ENCODE peak calls at places on chromosomes 3 and 15, in six cellular contexts. K, W, S, Y, T and N are unnamed samples.

GRCh38 chr3:162263596-162263995 is 767.0 kb downstream of the OTOL1 start:
- DNase-seq in S (no peak), W (no peak), K (no peak), Y (no peak), T (no peak), N (no peak)

GRCh38 chr3:129878355-129878754 is 15.2 kb downstream of the TMCC1 start:
- DNase-seq in K (no peak), Y (no peak), T (no peak), S (no peak), W (no peak), N (no peak)

GRCh38 chr15:20659265-20659664 is 117.7 kb upstream of the GOLGA6L6 start:
- DNase-seq in T (no peak), K (no peak), W (no peak), Y (peak; percentile 67), S (no peak), N (no peak)

GRCh38 chr3:52790337-52790736 is 4.3 kb upstream of the ITIH3 start:
- DNase-seq in T (no peak), S (no peak), Y (no peak), K (no peak), W (no peak), N (no peak)

GRCh38 chr3:116028157-116028556 is 404.8 kb downstream of the GAP43 start:
- DNase-seq in W (no peak), K (no peak), T (no peak), S (no peak), Y (no peak), N (no peak)

GRCh38 chr15:91047545-91048199 is 25.3 kb upstream of the VPS33B start:
- DNase-seq in W (no peak), Y (no peak), K (no peak), T (no peak), S (no peak), N (no peak)

GRCh38 chr3:28186748-28187147 is 54.7 kb upstream of the CMC1 start:
- DNase-seq in K (no peak), W (no peak), T (no peak), Y (no peak), S (no peak), N (no peak)

GRCh38 chr15:61748529-61748928 is 311.7 kb downstream of the VPS13C start:
- DNase-seq in T (peak; percentile 72), Y (no peak), W (no peak), S (no peak), K (no peak), N (no peak)

GRCh38 chr15:100783296-100783695 is 96.3 kb upstream of the ALDH1A3 start:
- DNase-seq in W (no peak), Y (no peak), T (no peak), S (peak; percentile 10), K (no peak), N (no peak)

GRCh38 chr3:25478358-25478757 is 50.3 kb downstream of the RARB start:
- DNase-seq in T (no peak), S (no peak), K (no peak), W (no peak), Y (no peak), N (no peak)

GRCh38 chr15:31489281-31489680 is 162.6 kb downstream of the KLF13 start:
- DNase-seq in Y (peak; percentile 41), W (no peak), K (no peak), S (no peak), T (no peak), N (no peak)
- H3K27ac ChIP-seq in Y (peak overlapping the region; percentile 55), W (peak overlapping the region; percentile 63), K (peak overlapping the region; percentile 9), S (no peak overlapping the region), T (no peak overlapping the region), N (no peak overlapping the region)

GRCh38 chr15:28272587-28272986 is 49.4 kb downstream of the HERC2 start:
- DNase-seq in T (no peak), Y (no peak), K (no peak), W (no peak), S (no peak), N (no peak)

GRCh38 chr15:28274635-28275034 is 47.3 kb downstream of the HERC2 start:
- DNase-seq in S (no peak), T (no peak), K (no peak), W (no peak), Y (no peak), N (no peak)

GRCh38 chr15:28271697-28272250 is 50.2 kb downstream of the HERC2 start:
- DNase-seq in S (no peak), W (no peak), Y (no peak), T (no peak), K (no peak), N (no peak)

GRCh38 chr15:28273468-28273867 is 48.5 kb downstream of the HERC2 start:
- DNase-seq in T (no peak), W (no peak), K (peak; percentile 42), Y (no peak), S (no peak), N (no peak)

GRCh38 chr15:28274211-28274610 is 47.8 kb downstream of the HERC2 start:
- DNase-seq in S (no peak), Y (no peak), K (no peak), T (no peak), W (no peak), N (no peak)
- H3K27ac ChIP-seq in S (no peak overlapping the region), Y (no peak overlapping the region), K (no peak overlapping the region), T (no peak overlapping the region), W (no peak overlapping the region), N (no peak overlapping the region)

GRCh38 chr3:197901626-197902025 is 48.4 kb upstream of the RPL35A start:
- DNase-seq in W (no peak), S (no peak), T (no peak), K (no peak), Y (no peak), N (no peak)

GRCh38 chr3:197906850-197907187 is 43.2 kb upstream of the RPL35A start:
- DNase-seq in W (no peak), S (no peak), Y (no peak), T (no peak), K (no peak), N (no peak)

GRCh38 chr3:197906023-197906849 is 43.8 kb upstream of the RPL35A start:
- DNase-seq in S (peak; percentile 72), Y (peak; percentile 91), W (peak; percentile 49), T (peak; percentile 57), K (peak; percentile 94), N (peak; percentile 75)

GRCh38 chr3:197908957-197909701 is 40.9 kb upstream of the RPL35A start:
- DNase-seq in W (no peak), S (no peak), T (no peak), Y (no peak), K (no peak), N (no peak)

GRCh38 chr3:197907196-197907595 is 42.8 kb upstream of the RPL35A start:
- DNase-seq in S (no peak), W (no peak), K (no peak), T (no peak), Y (no peak), N (no peak)
- H3K27ac ChIP-seq in S (no peak overlapping the region), W (no peak overlapping the region), K (no peak overlapping the region), T (peak overlapping the region; percentile 66), Y (no peak overlapping the region), N (no peak overlapping the region)

GRCh38 chr3:197151562-197151961 is 121.9 kb upstream of the MELTF start:
- DNase-seq in W (no peak), K (peak; percentile 69), Y (no peak), S (no peak), T (peak; percentile 24), N (peak; percentile 57)
- H3K27ac ChIP-seq in W (no peak overlapping the region), K (no peak overlapping the region), Y (no peak overlapping the region), S (no peak overlapping the region), T (no peak overlapping the region), N (peak overlapping the region; percentile 20)

DNA sequence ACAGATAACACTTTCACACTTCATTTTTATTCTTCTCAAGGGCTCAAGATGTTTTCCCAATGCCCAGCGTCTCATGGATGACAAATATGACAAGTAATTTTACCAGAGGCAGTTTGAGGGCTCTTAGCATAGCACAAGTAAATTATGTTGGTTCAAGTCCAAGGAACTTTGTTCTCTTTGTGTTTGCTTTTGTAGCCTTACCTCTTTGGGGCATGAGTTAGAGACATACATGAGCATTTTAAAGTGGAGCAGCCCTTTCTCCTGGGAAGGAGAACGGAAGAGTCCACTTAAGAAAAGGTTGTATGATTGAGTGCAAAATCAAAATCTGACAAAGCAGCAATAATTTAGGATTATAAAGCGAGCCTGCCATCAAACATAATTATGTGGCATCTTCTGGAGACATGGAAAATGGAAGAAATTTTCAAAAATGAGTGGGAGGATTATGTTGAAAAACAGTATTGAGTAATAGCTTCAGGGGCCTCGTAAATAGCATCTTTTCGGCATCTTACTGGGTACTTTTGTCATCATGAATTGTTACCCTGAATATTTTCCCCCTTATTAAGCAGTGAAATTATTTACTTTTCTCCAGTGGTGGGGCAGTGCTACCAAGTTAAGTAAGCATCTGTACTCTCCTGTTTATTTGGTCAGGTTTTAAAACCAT is 65.9 kb downstream of the PGPEP1L start:
- DNase-seq in K (no peak), W (no peak), T (no peak), S (no peak), Y (no peak), N (peak; percentile 8)
- H3K27ac ChIP-seq in K (no peak overlapping the region), W (peak overlapping the region; percentile 55), T (no peak overlapping the region), S (no peak overlapping the region), Y (peak overlapping the region; percentile 28), N (peak overlapping the region; percentile 67)

GRCh38 chr15:67119238-67119846 is 53.9 kb downstream of the SMAD3 start:
- DNase-seq in S (no peak), Y (no peak), K (no peak), W (no peak), T (no peak), N (no peak)
- H3K27ac ChIP-seq in S (peak overlapping the region; percentile 85), Y (peak overlapping the region; percentile 78), K (peak overlapping the region; percentile 100), W (peak overlapping the region; percentile 86), T (peak overlapping the region; percentile 87), N (no peak overlapping the region)

GRCh38 chr3:159861369-159861987 is 127.2 kb upstream of the IL12A start:
- DNase-seq in W (no peak), T (no peak), Y (no peak), S (no peak), K (no peak), N (no peak)

GRCh38 chr3:159866201-159866746 is 122.4 kb upstream of the IL12A start:
- DNase-seq in K (no peak), W (no peak), T (no peak), S (no peak), Y (no peak), N (no peak)

GRCh38 chr3:159860727-159861126 is 127.9 kb upstream of the IL12A start:
- DNase-seq in T (no peak), K (no peak), S (no peak), W (no peak), Y (no peak), N (no peak)

GRCh38 chr3:159867372-159867771 is 121.3 kb upstream of the IL12A start:
- DNase-seq in Y (no peak), T (no peak), S (no peak), K (no peak), W (no peak), N (no peak)

GRCh38 chr3:159865042-159865579 is 123.5 kb upstream of the IL12A start:
- DNase-seq in K (peak; percentile 43), W (no peak), S (no peak), T (no peak), Y (no peak), N (no peak)
- H3K27ac ChIP-seq in K (peak overlapping the region; percentile 22), W (peak overlapping the region; percentile 47), S (no peak overlapping the region), T (no peak overlapping the region), Y (no peak overlapping the region), N (no peak overlapping the region)

GRCh38 chr3:112093180-112093522 is 7.0 kb downstream of the C3orf52 start:
- DNase-seq in T (no peak), Y (no peak), S (no peak), K (no peak), W (no peak), N (no peak)
- H3K27ac ChIP-seq in T (no peak overlapping the region), Y (no peak overlapping the region), S (no peak overlapping the region), K (peak overlapping the region; percentile 4), W (no peak overlapping the region), N (no peak overlapping the region)